ENCODE peak calls at places on chromosomes 11 and 22, in ten cellular contexts. One of them, this sample, is unnamed. For H3K27me3, the result is how much of the 10 kb centered on the place peaks cover.

GRCh38 chr22:20237480-20238440 is 30.4 kb downstream of the RTN4R start:
- DNase-seq in hepatocyte: no peak
- DNase-seq in GM23248: no peak
- DNase-seq in naive thymus-derived CD4-positive, alpha-beta T cell: no peak
- DNase-seq in bronchial epithelial cell: peak
- DNase-seq in tibial artery: no peak
- DNase-seq in adipocyte: peak
- DNase-seq in endodermal cell: no peak
- DNase-seq in psoas muscle: no peak
- DNase-seq in CD8-positive, alpha-beta T cell: peak
- DNase-seq in this sample: no peak

GRCh38 chr11:35087648-35088047 is 51.3 kb upstream of the CD44 start:
- DNase-seq in hepatocyte: no peak
- DNase-seq in GM23248: peak
- DNase-seq in naive thymus-derived CD4-positive, alpha-beta T cell: peak
- DNase-seq in bronchial epithelial cell: no peak
- DNase-seq in tibial artery: no peak
- DNase-seq in adipocyte: peak
- DNase-seq in endodermal cell: no peak
- DNase-seq in psoas muscle: no peak
- DNase-seq in CD8-positive, alpha-beta T cell: no peak
- DNase-seq in this sample: peak

GRCh38 chr22:48440673-48441552 is 1386.8 kb downstream of the BRD1 start:
- DNase-seq in hepatocyte: no peak
- DNase-seq in GM23248: no peak
- DNase-seq in naive thymus-derived CD4-positive, alpha-beta T cell: no peak
- DNase-seq in bronchial epithelial cell: no peak
- DNase-seq in tibial artery: no peak
- DNase-seq in adipocyte: no peak
- DNase-seq in endodermal cell: no peak
- DNase-seq in psoas muscle: peak
- DNase-seq in CD8-positive, alpha-beta T cell: no peak
- DNase-seq in this sample: no peak

GRCh38 chr11:134489728-134490127 is 77.7 kb upstream of the B3GAT1 start:
- DNase-seq in hepatocyte: no peak
- DNase-seq in GM23248: no peak
- DNase-seq in naive thymus-derived CD4-positive, alpha-beta T cell: no peak
- DNase-seq in bronchial epithelial cell: no peak
- DNase-seq in tibial artery: peak
- DNase-seq in adipocyte: no peak
- DNase-seq in endodermal cell: peak
- DNase-seq in psoas muscle: no peak
- DNase-seq in CD8-positive, alpha-beta T cell: no peak
- DNase-seq in this sample: no peak

GRCh38 chr11:57792060-57792541 is 30.5 kb downstream of the CTNND1 start:
- DNase-seq in hepatocyte: no peak
- DNase-seq in GM23248: no peak
- DNase-seq in naive thymus-derived CD4-positive, alpha-beta T cell: peak
- DNase-seq in bronchial epithelial cell: peak
- DNase-seq in tibial artery: peak
- DNase-seq in adipocyte: no peak
- DNase-seq in endodermal cell: no peak
- DNase-seq in psoas muscle: peak
- DNase-seq in CD8-positive, alpha-beta T cell: peak
- DNase-seq in this sample: no peak

GRCh38 chr11:59918494-59918893 is 19.7 kb upstream of the OOSP1 start:
- DNase-seq in hepatocyte: no peak
- DNase-seq in GM23248: peak
- DNase-seq in naive thymus-derived CD4-positive, alpha-beta T cell: no peak
- DNase-seq in bronchial epithelial cell: peak
- DNase-seq in tibial artery: no peak
- DNase-seq in adipocyte: no peak
- DNase-seq in endodermal cell: no peak
- DNase-seq in psoas muscle: no peak
- DNase-seq in CD8-positive, alpha-beta T cell: no peak
- DNase-seq in this sample: peak

GRCh38 chr11:44611687-44612437 is 46.4 kb downstream of the CD82 start:
- DNase-seq in hepatocyte: no peak
- DNase-seq in GM23248: no peak
- DNase-seq in naive thymus-derived CD4-positive, alpha-beta T cell: peak
- DNase-seq in bronchial epithelial cell: no peak
- DNase-seq in tibial artery: no peak
- DNase-seq in adipocyte: no peak
- DNase-seq in endodermal cell: no peak
- DNase-seq in psoas muscle: no peak
- DNase-seq in CD8-positive, alpha-beta T cell: peak
- DNase-seq in this sample: no peak

GRCh38 chr11:116812109-116812508 is 11.0 kb downstream of the APOA4 start:
- DNase-seq in hepatocyte: no peak
- DNase-seq in GM23248: no peak
- DNase-seq in naive thymus-derived CD4-positive, alpha-beta T cell: no peak
- DNase-seq in bronchial epithelial cell: no peak
- DNase-seq in tibial artery: no peak
- DNase-seq in adipocyte: no peak
- DNase-seq in endodermal cell: peak
- DNase-seq in psoas muscle: no peak
- DNase-seq in CD8-positive, alpha-beta T cell: no peak
- DNase-seq in this sample: no peak

DNA sequence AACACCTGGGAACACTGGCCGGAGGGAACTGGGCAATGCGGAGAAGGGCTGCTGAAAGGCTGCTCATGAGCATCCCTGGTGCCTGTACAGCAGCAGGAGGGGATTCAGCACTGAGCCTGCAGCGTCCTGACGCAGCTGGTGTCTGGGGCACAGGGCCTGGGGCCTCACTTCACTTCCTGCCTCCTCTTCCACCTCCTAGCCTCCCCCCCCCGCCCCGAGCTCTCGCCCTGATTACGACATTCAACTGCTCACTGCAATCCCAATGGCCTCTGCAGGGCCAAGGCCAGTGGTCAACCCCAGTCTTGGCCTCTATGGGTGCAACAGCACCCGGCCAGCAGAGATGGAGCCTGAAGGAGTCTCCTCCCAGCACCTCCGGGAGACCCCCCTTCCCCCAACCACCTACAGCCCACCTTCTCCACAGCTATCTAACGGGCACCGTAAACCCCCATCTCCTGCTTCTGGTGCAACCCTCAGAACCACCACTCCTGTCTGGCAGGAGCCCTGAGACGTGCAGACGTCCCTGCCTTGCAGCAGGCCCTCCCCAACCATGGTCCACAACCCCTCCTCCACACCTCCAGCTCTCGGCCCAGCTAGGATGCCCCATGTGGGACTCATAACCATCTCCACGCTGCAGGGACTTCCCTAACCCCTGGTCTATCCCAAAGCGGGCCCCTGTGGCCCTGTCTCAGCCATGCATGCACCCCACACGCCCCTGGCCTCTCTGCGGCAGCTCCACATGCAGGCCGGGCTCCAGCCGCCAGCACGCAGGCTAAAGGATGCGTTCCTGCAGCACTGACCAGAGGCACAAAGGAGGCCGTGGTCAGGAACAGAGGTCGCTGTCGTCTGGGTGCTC is 38.2 kb downstream of the BRD1 start:
- DNase-seq in hepatocyte: no peak
- DNase-seq in GM23248: peak
- DNase-seq in naive thymus-derived CD4-positive, alpha-beta T cell: no peak
- DNase-seq in bronchial epithelial cell: no peak
- DNase-seq in tibial artery: no peak
- DNase-seq in adipocyte: peak
- DNase-seq in endodermal cell: no peak
- DNase-seq in psoas muscle: peak
- DNase-seq in CD8-positive, alpha-beta T cell: peak
- DNase-seq in this sample: no peak
- H3K4me3 ChIP-seq in hepatocyte: no peak
- H3K4me3 ChIP-seq in GM23248: no peak
- H3K4me3 ChIP-seq in naive thymus-derived CD4-positive, alpha-beta T cell: peak
- H3K4me3 ChIP-seq in bronchial epithelial cell: no peak
- H3K4me3 ChIP-seq in tibial artery: no peak
- H3K4me3 ChIP-seq in adipocyte: peak
- H3K4me3 ChIP-seq in endodermal cell: no peak
- H3K4me3 ChIP-seq in psoas muscle: peak
- H3K4me3 ChIP-seq in CD8-positive, alpha-beta T cell: peak
- H3K4me3 ChIP-seq in this sample: no peak

GRCh38 chr11:126997641-126998040 is 2.9 kb downstream of the KIRREL3 start:
- DNase-seq in hepatocyte: no peak
- DNase-seq in GM23248: peak
- DNase-seq in naive thymus-derived CD4-positive, alpha-beta T cell: no peak
- DNase-seq in bronchial epithelial cell: no peak
- DNase-seq in tibial artery: no peak
- DNase-seq in adipocyte: no peak
- DNase-seq in endodermal cell: no peak
- DNase-seq in psoas muscle: no peak
- DNase-seq in CD8-positive, alpha-beta T cell: no peak
- DNase-seq in this sample: no peak

GRCh38 chr11:126995989-126996388 is 4.6 kb downstream of the KIRREL3 start:
- DNase-seq in hepatocyte: no peak
- DNase-seq in GM23248: no peak
- DNase-seq in naive thymus-derived CD4-positive, alpha-beta T cell: no peak
- DNase-seq in bronchial epithelial cell: no peak
- DNase-seq in tibial artery: no peak
- DNase-seq in adipocyte: no peak
- DNase-seq in endodermal cell: no peak
- DNase-seq in psoas muscle: no peak
- DNase-seq in CD8-positive, alpha-beta T cell: no peak
- DNase-seq in this sample: no peak

GRCh38 chr11:126999366-126999765 is 1.2 kb downstream of the KIRREL3 start:
- DNase-seq in hepatocyte: no peak
- DNase-seq in GM23248: no peak
- DNase-seq in naive thymus-derived CD4-positive, alpha-beta T cell: no peak
- DNase-seq in bronchial epithelial cell: no peak
- DNase-seq in tibial artery: no peak
- DNase-seq in adipocyte: no peak
- DNase-seq in endodermal cell: no peak
- DNase-seq in psoas muscle: no peak
- DNase-seq in CD8-positive, alpha-beta T cell: no peak
- DNase-seq in this sample: no peak

GRCh38 chr11:127000291-127000968 is at the start of gene KIRREL3:
- DNase-seq in hepatocyte: peak
- DNase-seq in GM23248: peak
- DNase-seq in naive thymus-derived CD4-positive, alpha-beta T cell: no peak
- DNase-seq in bronchial epithelial cell: no peak
- DNase-seq in tibial artery: no peak
- DNase-seq in adipocyte: peak
- DNase-seq in endodermal cell: peak
- DNase-seq in psoas muscle: no peak
- DNase-seq in CD8-positive, alpha-beta T cell: no peak
- DNase-seq in this sample: peak

GRCh38 chr11:126997196-126997595 is 3.4 kb downstream of the KIRREL3 start:
- DNase-seq in hepatocyte: no peak
- DNase-seq in GM23248: peak
- DNase-seq in naive thymus-derived CD4-positive, alpha-beta T cell: no peak
- DNase-seq in bronchial epithelial cell: no peak
- DNase-seq in tibial artery: no peak
- DNase-seq in adipocyte: peak
- DNase-seq in endodermal cell: no peak
- DNase-seq in psoas muscle: no peak
- DNase-seq in CD8-positive, alpha-beta T cell: no peak
- DNase-seq in this sample: peak
- H3K27me3 ChIP-seq in hepatocyte: half or more
- H3K27me3 ChIP-seq in GM23248: under half
- H3K27me3 ChIP-seq in naive thymus-derived CD4-positive, alpha-beta T cell: under half
- H3K27me3 ChIP-seq in bronchial epithelial cell: under half
- H3K27me3 ChIP-seq in tibial artery: half or more
- H3K27me3 ChIP-seq in adipocyte: under half
- H3K27me3 ChIP-seq in endodermal cell: half or more
- H3K27me3 ChIP-seq in psoas muscle: under half
- H3K27me3 ChIP-seq in CD8-positive, alpha-beta T cell: under half
- H3K27me3 ChIP-seq in this sample: under half

GRCh38 chr11:61814958-61815789 is 1.6 kb downstream of the FADS1 start:
- DNase-seq in hepatocyte: peak
- DNase-seq in GM23248: peak
- DNase-seq in naive thymus-derived CD4-positive, alpha-beta T cell: peak
- DNase-seq in bronchial epithelial cell: peak
- DNase-seq in tibial artery: peak
- DNase-seq in adipocyte: peak
- DNase-seq in endodermal cell: peak
- DNase-seq in psoas muscle: peak
- DNase-seq in CD8-positive, alpha-beta T cell: peak
- DNase-seq in this sample: peak

GRCh38 chr11:61820174-61820573 is 3.4 kb upstream of the FADS1 start:
- DNase-seq in hepatocyte: no peak
- DNase-seq in GM23248: peak
- DNase-seq in naive thymus-derived CD4-positive, alpha-beta T cell: no peak
- DNase-seq in bronchial epithelial cell: peak
- DNase-seq in tibial artery: no peak
- DNase-seq in adipocyte: peak
- DNase-seq in endodermal cell: no peak
- DNase-seq in psoas muscle: no peak
- DNase-seq in CD8-positive, alpha-beta T cell: no peak
- DNase-seq in this sample: no peak

GRCh38 chr11:61815790-61816735 is 740 bp downstream of the FADS1 start:
- DNase-seq in hepatocyte: peak
- DNase-seq in GM23248: peak
- DNase-seq in naive thymus-derived CD4-positive, alpha-beta T cell: peak
- DNase-seq in bronchial epithelial cell: peak
- DNase-seq in tibial artery: peak
- DNase-seq in adipocyte: peak
- DNase-seq in endodermal cell: peak
- DNase-seq in psoas muscle: peak
- DNase-seq in CD8-positive, alpha-beta T cell: peak
- DNase-seq in this sample: peak

GRCh38 chr11:61816736-61817455 is at the start of gene FADS1:
- DNase-seq in hepatocyte: peak
- DNase-seq in GM23248: peak
- DNase-seq in naive thymus-derived CD4-positive, alpha-beta T cell: peak
- DNase-seq in bronchial epithelial cell: peak
- DNase-seq in tibial artery: peak
- DNase-seq in adipocyte: peak
- DNase-seq in endodermal cell: peak
- DNase-seq in psoas muscle: peak
- DNase-seq in CD8-positive, alpha-beta T cell: peak
- DNase-seq in this sample: peak

DNA sequence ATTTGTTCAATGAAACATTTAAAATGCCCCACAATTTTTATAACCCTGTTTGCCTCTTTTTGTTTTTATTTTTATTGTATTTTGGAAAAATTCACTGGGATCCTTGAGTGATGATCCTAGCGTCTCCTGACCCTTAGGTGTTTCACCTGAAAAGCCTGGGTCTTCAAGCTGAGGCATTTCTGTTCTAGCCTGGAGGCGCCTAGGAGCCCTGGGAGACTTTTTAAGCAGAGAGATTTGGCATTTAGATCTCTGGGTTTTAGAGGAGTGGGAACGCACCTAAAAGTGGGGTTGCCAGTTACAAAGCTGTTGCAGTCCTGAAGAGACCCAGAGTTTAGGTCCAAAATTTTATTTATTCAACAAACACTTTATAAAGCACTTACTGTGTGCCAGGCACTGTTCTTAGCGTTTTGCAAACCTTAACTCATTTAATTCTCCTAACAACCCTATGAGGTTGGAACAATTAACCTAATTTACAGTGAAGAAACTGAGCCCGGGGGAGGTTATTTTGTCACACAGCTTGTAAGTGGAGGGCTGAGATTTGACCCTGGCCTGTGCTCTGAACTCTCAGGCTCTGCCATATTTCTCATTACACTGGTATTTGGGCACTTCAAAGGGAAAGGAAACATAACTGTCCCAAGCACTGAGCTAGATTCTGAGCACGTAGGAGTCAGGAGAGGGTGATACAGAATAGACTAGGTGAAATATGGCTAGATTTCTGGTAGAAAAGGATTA is 834 bp upstream of the FADS1 start:
- DNase-seq in hepatocyte: no peak
- DNase-seq in GM23248: no peak
- DNase-seq in naive thymus-derived CD4-positive, alpha-beta T cell: no peak
- DNase-seq in bronchial epithelial cell: no peak
- DNase-seq in tibial artery: no peak
- DNase-seq in adipocyte: peak
- DNase-seq in endodermal cell: no peak
- DNase-seq in psoas muscle: no peak
- DNase-seq in CD8-positive, alpha-beta T cell: no peak
- DNase-seq in this sample: no peak
- H3K4me3 ChIP-seq in hepatocyte: peak
- H3K4me3 ChIP-seq in GM23248: peak
- H3K4me3 ChIP-seq in naive thymus-derived CD4-positive, alpha-beta T cell: no peak
- H3K4me3 ChIP-seq in bronchial epithelial cell: no peak
- H3K4me3 ChIP-seq in tibial artery: peak
- H3K4me3 ChIP-seq in adipocyte: peak
- H3K4me3 ChIP-seq in endodermal cell: peak
- H3K4me3 ChIP-seq in psoas muscle: peak
- H3K4me3 ChIP-seq in CD8-positive, alpha-beta T cell: peak
- H3K4me3 ChIP-seq in this sample: peak

DNA sequence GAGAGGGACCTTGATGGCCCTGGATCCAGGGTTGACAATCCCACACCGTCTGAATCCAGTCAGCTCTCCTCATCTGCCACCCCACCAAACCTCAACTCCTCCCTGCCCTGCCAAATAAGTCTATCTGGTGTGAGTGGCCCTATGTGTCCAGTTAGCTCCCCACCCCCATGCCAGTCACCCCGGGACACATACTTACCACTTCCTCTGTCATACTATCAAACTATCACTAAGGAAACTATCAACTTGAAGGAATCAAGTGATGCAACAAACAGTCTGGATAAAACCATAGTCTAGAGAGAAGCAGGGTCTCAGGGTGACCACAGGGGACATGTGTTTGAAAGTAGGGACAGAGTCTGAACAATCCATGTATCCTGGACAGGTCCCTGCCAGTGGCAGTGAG is 13.2 kb upstream of the CSF2RB start:
- DNase-seq in hepatocyte: no peak
- DNase-seq in GM23248: no peak
- DNase-seq in naive thymus-derived CD4-positive, alpha-beta T cell: no peak
- DNase-seq in bronchial epithelial cell: no peak
- DNase-seq in tibial artery: no peak
- DNase-seq in adipocyte: no peak
- DNase-seq in endodermal cell: no peak
- DNase-seq in psoas muscle: no peak
- DNase-seq in CD8-positive, alpha-beta T cell: no peak
- DNase-seq in this sample: no peak
- H3K27me3 ChIP-seq in hepatocyte: under half
- H3K27me3 ChIP-seq in GM23248: half or more
- H3K27me3 ChIP-seq in naive thymus-derived CD4-positive, alpha-beta T cell: under half
- H3K27me3 ChIP-seq in bronchial epithelial cell: under half
- H3K27me3 ChIP-seq in tibial artery: under half
- H3K27me3 ChIP-seq in adipocyte: half or more
- H3K27me3 ChIP-seq in endodermal cell: under half
- H3K27me3 ChIP-seq in psoas muscle: under half
- H3K27me3 ChIP-seq in CD8-positive, alpha-beta T cell: under half
- H3K27me3 ChIP-seq in this sample: under half